ENCODE peak calls at places on chromosomes 7 and 10, in six cellular contexts. Y, M, S, W, G and P are unnamed samples.
A peak's percentile ranks its signal among the peaks of the same experiment; 100 is the strongest.

GRCh38 chr7:97119747-97120146 is 2.2 kb downstream of the SDHAF3 start:
- DNase-seq in Y (no peak), M (no peak), S (no peak), W (no peak), G (no peak), P (no peak)

GRCh38 chr7:27167170-27167505 is 1.8 kb upstream of the HOXA9 start:
- DNase-seq in Y (no peak), M (no peak), S (no peak), W (no peak), G (no peak), P (no peak)

GRCh38 chr7:136198168-136198567 is 221.0 kb upstream of the MTPN start:
- DNase-seq in Y (no peak), M (no peak), S (no peak), W (no peak), G (no peak), P (no peak)

GRCh38 chr7:116273283-116273917 is 63.1 kb downstream of the TES start:
- DNase-seq in Y (no peak), M (no peak), S (no peak), W (no peak), G (no peak), P (no peak)

GRCh38 chr7:73373741-73374140 is 45.8 kb downstream of the FKBP6 start:
- DNase-seq in Y (no peak), M (no peak), S (no peak), W (no peak), G (no peak), P (no peak)

GRCh38 chr10:12444981-12445700 is 95.8 kb downstream of the CAMK1D start:
- DNase-seq in Y (no peak), M (no peak), S (no peak), W (no peak), G (no peak), P (no peak)

GRCh38 chr10:105650311-105650710 is 1009.2 kb downstream of the SORCS3 start:
- DNase-seq in Y (no peak), M (no peak), S (no peak), W (no peak), G (no peak), P (no peak)

GRCh38 chr10:43134126-43134905 is 3.9 kb upstream of the CSGALNACT2 start:
- DNase-seq in Y (no peak), M (no peak), S (peak; percentile 16), W (no peak), G (no peak), P (no peak)

GRCh38 chr10:4947039-4947634 is 16.1 kb upstream of the AKR1C1 start:
- DNase-seq in Y (no peak), M (peak; percentile 30), S (peak; percentile 69), W (peak; percentile 92), G (no peak), P (peak; percentile 57)

GRCh38 chr10:132891313-132891712 is 51.1 kb downstream of the CFAP46 start:
- DNase-seq in Y (no peak), M (no peak), S (no peak), W (no peak), G (no peak), P (no peak)

GRCh38 chr7:69840248-69840647 is 242.0 kb downstream of the AUTS2 start:
- DNase-seq in Y (no peak), M (peak; percentile 23), S (no peak), W (no peak), G (no peak), P (no peak)

GRCh38 chr10:75600833-75601232 is 169.4 kb downstream of the LRMDA start:
- DNase-seq in Y (no peak), M (no peak), S (no peak), W (peak; percentile 40), G (no peak), P (no peak)

GRCh38 chr7:27734583-27734982 is 5.4 kb upstream of the TAX1BP1 start:
- DNase-seq in Y (no peak), M (no peak), S (no peak), W (no peak), G (no peak), P (no peak)

GRCh38 chr10:101829561-101830315 is 11.5 kb upstream of the OGA start:
- DNase-seq in Y (peak; percentile 51), M (no peak), S (no peak), W (no peak), G (no peak), P (no peak)

GRCh38 chr10:84328303-84329093 is at the start of gene CCSER2:
- DNase-seq in Y (peak; percentile 81), M (peak; percentile 95), S (peak; percentile 97), W (peak; percentile 88), G (peak; percentile 97), P (peak; percentile 94)

GRCh38 chr10:103680869-103681236 is 174.5 kb downstream of the SH3PXD2A start:
- DNase-seq in Y (no peak), M (no peak), S (no peak), W (no peak), G (no peak), P (no peak)

GRCh38 chr10:49076741-49077521 is 38.4 kb downstream of the VSTM4 start:
- DNase-seq in Y (no peak), M (no peak), S (no peak), W (no peak), G (no peak), P (no peak)

GRCh38 chr7:141262101-141262819 is 188.4 kb downstream of the TMEM178B start:
- DNase-seq in Y (no peak), M (peak; percentile 22), S (peak; percentile 21), W (no peak), G (no peak), P (no peak)

GRCh38 chr10:73899401-73899780 is 11.5 kb upstream of the PLAU start:
- DNase-seq in Y (no peak), M (peak; percentile 94), S (peak; percentile 93), W (no peak), G (no peak), P (peak; percentile 67)

GRCh38 chr10:49429458-49429857 is 33.6 kb upstream of the DRGX start:
- DNase-seq in Y (no peak), M (no peak), S (no peak), W (no peak), G (no peak), P (no peak)

GRCh38 chr10:115427611-115428010 is 334.4 kb downstream of the ATRNL1 start:
- DNase-seq in Y (no peak), M (no peak), S (no peak), W (no peak), G (no peak), P (no peak)

GRCh38 chr10:115436999-115437398 is 343.8 kb downstream of the ATRNL1 start:
- DNase-seq in Y (no peak), M (no peak), S (no peak), W (no peak), G (no peak), P (no peak)

DNA sequence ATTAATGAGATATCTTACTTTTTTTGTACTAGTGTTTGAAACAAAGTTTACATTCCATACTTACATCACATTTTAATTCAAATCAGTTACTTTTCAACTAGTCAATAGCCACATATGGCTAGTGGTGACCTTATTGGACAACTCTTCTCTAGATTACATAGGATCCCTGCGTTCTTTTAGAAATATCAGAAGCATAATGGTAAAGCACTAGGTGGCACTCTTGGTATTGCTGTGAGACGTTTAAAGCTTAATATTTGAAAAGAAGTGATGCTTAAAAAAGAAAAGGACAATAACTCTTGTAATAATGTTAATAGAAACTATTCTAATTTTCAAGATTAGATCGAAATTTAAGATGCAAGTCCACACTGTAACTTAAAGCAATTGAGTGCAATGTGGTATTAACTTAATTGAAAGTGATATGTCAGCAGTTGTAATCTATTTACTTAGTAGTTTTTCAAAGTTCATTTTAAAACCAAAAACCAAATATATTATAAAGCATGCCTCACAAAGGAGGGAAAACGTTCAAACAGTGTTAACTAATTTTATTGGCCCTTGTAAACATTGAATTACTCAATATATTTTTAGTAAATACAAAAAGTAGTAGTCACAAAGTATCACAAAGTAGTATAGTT is 339.1 kb downstream of the ATRNL1 start:
- DNase-seq in Y (no peak), M (peak; percentile 40), S (peak; percentile 19), W (peak; percentile 31), G (no peak), P (peak; percentile 25)
- TF ChIP-seq CTCF in Y (no peak), M (peak; percentile 55), S (no peak), W (peak; percentile 57), G (no peak), P (peak; percentile 43)

DNA sequence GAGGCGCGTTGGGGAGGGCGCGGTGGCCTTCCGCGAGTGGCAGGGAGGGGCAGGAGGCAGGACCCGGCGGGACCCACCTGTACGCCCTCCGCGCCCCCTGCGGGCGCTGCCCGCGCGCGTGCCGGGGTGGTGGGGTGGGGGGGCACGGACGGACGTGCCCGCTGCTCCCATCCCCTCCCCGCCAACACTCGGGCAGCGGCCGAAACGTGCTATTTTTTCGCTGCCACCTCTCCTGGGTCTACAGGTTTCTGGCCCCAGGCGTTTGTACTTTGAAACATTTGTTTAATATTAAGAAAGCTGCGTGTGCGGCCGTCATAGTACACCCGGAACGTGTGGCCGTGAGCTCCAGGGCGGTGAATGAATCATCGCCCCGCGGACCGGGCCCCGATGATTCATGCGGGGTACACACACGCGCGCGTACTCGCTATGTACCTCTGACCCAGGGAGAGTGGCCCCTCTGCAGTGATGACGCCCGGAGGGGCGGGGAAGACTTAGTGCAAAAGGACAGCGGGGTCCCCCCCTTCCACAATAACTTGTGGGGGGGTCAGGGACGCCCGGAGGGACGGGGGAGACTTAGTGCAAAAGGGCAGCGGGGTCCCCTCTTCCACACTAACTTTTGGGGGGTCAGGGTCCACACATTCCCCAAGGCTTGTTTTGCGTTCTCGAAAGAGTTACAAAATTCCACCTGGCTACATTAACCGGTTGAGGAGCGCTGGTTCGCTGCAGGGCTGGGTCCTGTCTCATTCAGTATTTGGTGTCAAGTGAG is 56.6 kb upstream of the PCGF5 start:
- DNase-seq in Y (peak; percentile 13), M (peak; percentile 85), S (peak; percentile 78), W (peak; percentile 60), G (peak; percentile 90), P (peak; percentile 78)
- TF ChIP-seq CTCF in Y (no peak), M (no peak), S (no peak), W (no peak), G (no peak), P (no peak)

DNA sequence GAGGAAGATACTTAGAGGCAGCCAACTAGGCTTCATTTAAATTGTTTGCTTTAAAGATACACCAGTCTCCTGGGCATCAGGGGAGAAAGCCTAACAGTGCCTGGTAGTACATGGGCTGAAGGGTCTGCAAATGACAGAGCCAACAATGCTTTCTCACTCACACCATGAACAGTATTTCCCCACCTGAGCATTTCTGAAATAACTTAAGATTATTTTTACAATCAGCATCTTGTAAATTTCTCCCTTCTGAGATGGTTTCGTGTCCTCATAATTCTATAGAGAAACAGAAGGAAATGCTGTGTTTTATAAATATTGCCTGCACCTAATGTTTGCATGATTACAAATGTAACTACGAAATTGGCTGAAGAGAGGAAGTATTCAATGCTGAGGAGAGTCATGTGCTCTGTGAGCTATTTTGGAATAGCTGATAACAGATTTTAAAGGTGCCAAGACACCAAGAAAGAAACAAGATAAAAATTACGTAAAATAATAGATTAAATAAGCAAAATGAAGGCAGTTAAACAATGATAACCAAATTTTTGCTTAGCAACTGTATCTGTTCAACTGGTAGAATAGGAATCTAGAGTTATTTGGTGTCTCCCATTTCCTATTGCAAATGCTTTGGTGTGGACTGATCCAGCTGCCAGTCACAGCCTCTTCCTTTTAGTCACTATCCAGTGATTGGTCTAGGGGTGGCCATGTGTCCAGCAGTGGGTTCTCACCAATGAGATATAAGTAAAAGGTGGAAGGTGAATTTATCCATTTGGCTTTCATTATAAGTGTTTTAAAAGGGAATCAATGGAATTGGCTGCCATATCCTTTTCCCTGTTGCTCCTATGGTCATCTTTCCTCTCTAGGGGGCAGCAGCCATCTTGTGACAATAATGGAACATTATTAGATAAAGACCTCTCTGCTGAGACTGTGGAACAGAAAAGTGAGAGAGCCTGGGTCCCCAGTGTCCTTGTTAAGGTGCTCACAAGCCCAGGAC is 167.9 kb upstream of the SLC26A5 start:
- DNase-seq in Y (no peak), M (no peak), S (peak; percentile 50), W (peak; percentile 34), G (no peak), P (peak; percentile 14)
- TF ChIP-seq CTCF in Y (no peak), M (peak; percentile 30), S (peak; percentile 48), W (peak; percentile 50), G (no peak), P (no peak)

GRCh38 chr10:117375360-117376147 is at the start of gene PDZD8:
- DNase-seq in Y (peak; percentile 77), M (peak; percentile 92), S (peak; percentile 89), W (peak; percentile 77), G (peak; percentile 95), P (peak; percentile 93)
- TF ChIP-seq CTCF in Y (no peak), M (no peak), S (no peak), W (peak; percentile 34), G (no peak), P (no peak)